ENCODE peak calls at places on chromosome 7, in six cellular contexts. J is HCT116, D is AG09319, E is lower leg skin, Z is fibroblast of the aortic adventitia, M is Caco-2. X is an unnamed sample.

GRCh38 chr7:82572195-82572880 is 128.8 kb upstream of the CACNA2D1 start:
- DNase-seq in M (peak), E (peak), D (peak), J (peak), Z (peak), X (peak)

GRCh38 chr7:32074787-32075570 is 4.8 kb upstream of the PDE1C start:
- DNase-seq in E (no peak), J (no peak), M (no peak), D (no peak), Z (no peak), X (no peak)

GRCh38 chr7:49885593-49886285 is 112.3 kb downstream of the VWC2 start:
- DNase-seq in Z (no peak), D (no peak), E (no peak), J (no peak), M (no peak), X (no peak)

GRCh38 chr7:120170849-120171248 is 102.1 kb upstream of the KCND2 start:
- DNase-seq in J (no peak), Z (peak), E (no peak), M (no peak), D (no peak), X (no peak)

GRCh38 chr7:124032369-124033092 is at the start of gene TMEM229A:
- DNase-seq in E (no peak), Z (peak), J (no peak), D (no peak), M (peak), X (peak)

GRCh38 chr7:120732256-120732655 is 125.7 kb downstream of the TSPAN12 start:
- DNase-seq in E (no peak), J (no peak), M (no peak), D (no peak), Z (peak), X (no peak)

GRCh38 chr7:24788956-24789576 is 31.8 kb upstream of the GSDME start:
- DNase-seq in E (no peak), D (no peak), M (no peak), Z (no peak), J (no peak), X (no peak)

GRCh38 chr7:117273325-117274292 is 49.2 kb downstream of the WNT2 start:
- DNase-seq in Z (no peak), J (no peak), E (no peak), D (no peak), M (no peak), X (no peak)

GRCh38 chr7:433558-433957 is 86.1 kb downstream of the PDGFA start:
- DNase-seq in E (no peak), Z (no peak), J (no peak), M (no peak), D (no peak), X (no peak)

GRCh38 chr7:72183835-72184234 is 228.3 kb downstream of the CALN1 start:
- DNase-seq in Z (no peak), D (no peak), E (no peak), J (peak), M (no peak), X (peak)

GRCh38 chr7:134174797-134175261 is 47.7 kb downstream of the LRGUK start:
- DNase-seq in D (peak), Z (peak), J (peak), E (no peak), M (no peak), X (no peak)

GRCh38 chr7:139867847-139868246 is 38.8 kb downstream of the TBXAS1 start:
- DNase-seq in Z (no peak), D (no peak), J (no peak), M (no peak), E (no peak), X (no peak)

GRCh38 chr7:10138087-10138854 is 835.4 kb upstream of the PHF14 start:
- DNase-seq in D (no peak), Z (no peak), E (no peak), M (no peak), J (no peak), X (no peak)

GRCh38 chr7:116780966-116781365 is 81.4 kb upstream of the CAPZA2 start:
- DNase-seq in D (no peak), M (peak), E (peak), Z (no peak), J (no peak), X (no peak)

GRCh38 chr7:137592232-137592896 is 248.8 kb upstream of the PTN start:
- DNase-seq in Z (peak), J (peak), D (no peak), E (no peak), M (peak), X (peak)
- TF ChIP-seq CTCF in Z (peak), J (peak), D (peak), E (no peak), M (peak), X (peak)

GRCh38 chr7:138738114-138738513 is 37.0 kb upstream of the SVOPL start:
- DNase-seq in D (no peak), J (no peak), Z (no peak), E (no peak), M (no peak), X (no peak)
- TF ChIP-seq CTCF in D (no peak), J (no peak), Z (no peak), E (no peak), M (no peak), X (no peak)

DNA sequence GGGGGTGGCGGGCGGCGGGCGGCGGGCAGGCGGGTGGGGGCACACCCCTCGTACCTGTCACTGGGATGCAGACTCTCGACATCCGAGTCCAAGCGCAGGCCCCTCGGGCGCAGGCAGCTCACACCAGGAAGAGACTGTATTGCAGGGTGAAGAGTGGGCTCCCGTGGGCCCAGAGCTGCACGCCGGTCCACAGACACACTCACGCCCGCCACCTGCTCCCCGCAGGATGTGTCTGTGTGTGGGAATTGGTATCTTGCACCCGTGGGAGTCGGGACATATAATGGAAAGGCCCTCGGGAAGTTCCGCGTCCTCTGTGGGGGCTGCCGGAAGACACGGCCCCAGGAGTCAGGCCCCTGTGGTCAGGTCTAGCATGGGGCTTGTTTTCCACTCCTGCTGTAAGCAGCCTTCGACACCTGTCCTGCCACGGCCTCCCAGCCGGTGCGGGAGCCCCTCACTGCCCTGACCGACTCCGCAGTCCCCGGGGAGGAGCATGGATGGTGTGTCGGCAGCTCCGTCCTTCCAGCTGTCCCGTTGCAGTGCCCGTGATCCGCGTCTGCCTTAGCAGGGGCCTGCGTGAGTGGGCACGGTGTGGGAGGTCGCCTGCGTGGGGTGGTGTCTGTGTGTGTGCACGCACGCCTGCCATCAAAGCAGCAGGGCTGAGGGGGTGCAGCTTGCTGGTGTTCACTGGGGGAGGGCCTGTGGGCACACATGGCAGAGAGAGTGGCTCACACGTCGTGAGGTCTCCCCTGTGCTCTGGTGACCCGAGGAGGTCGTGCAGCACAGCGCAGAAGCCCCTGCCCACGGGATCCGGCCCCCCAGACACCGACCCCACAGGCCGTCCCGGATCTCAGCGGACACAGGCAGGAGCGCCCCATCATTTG is 10.1 kb downstream of the MAFK start:
- DNase-seq in M (no peak), D (no peak), E (peak), J (no peak), Z (no peak), X (no peak)
- TF ChIP-seq CTCF in M (no peak), D (no peak), E (no peak), J (no peak), Z (no peak), X (no peak)

DNA sequence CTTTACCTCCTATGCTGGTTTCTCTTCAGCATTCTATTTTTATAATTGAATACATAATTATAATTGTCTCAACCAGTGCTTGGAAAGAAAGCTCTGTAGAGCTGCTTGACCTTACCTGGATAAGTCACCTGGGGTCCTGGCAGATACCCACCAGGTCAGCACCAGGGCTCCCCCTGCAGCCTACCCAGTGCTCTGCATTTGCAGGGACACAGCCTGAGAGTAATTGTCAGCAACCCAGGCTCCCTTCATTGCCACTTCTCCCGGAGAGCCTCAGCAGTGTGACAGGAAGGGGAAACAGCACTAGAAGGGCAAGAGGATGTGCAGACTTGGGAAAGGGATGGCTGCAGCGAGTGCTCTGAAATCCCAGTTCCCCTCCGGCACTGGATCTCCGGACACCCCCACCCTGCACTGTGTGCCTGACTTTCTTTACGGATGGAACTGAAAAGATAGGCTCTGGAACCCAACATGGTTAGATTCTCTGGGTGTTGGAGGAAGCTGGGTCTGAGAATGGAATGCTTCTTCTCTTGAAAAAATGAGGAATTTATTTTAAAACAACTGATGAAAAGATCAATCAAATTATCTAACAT is 11.4 kb upstream of the PAX4 start:
- DNase-seq in D (no peak), J (peak), M (peak), E (no peak), Z (no peak), X (peak)
- TF ChIP-seq CTCF in D (peak), J (peak), M (peak), E (no peak), Z (peak), X (peak)

DNA sequence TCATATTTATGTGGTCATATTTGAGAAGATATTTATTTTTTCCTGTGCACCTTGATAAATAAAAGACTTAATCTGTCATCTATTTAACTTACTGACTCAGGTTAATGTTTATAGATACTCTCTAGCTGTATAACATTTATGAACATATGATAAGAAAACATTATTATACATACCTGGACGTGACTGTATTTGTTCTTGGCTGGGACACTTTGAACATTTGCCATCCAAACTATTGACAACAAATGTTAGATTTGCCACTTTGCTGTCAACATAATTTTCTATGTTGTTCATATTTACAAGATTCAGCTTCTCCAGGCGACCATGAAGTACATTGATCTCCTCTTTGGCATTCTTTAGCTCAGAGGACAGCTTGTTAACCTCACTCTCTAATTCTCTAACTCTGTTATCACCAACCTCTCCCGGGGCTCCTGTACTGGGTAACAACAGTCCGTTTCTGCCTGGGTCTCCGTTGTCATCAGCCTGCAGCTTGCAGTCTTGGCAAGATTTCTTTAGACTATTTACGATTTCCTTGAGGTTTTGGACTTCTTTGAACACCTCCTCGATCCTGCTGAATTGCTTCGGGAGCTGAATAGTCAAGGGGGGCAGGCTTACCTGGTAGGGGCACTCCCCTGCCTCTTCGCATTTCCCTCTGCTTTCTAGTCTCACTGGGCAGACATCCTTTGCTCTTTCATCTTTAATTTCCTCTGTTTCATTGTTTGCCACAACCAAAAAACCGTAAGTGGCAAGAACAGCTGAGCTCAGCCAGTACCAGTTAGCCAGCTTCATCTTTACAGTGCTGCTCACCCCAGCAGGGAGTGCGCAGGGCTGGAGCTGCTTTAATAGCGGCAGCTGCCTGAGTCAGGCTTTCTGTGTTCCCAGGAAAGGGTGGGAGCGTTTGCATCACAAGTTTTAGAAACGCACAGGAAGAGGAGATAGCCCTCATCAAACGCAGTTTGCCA is at the start of gene FGL2:
- DNase-seq in Z (peak), M (no peak), J (no peak), D (no peak), E (peak), X (no peak)
- TF ChIP-seq CTCF in Z (no peak), M (no peak), J (no peak), D (no peak), E (no peak), X (no peak)

DNA sequence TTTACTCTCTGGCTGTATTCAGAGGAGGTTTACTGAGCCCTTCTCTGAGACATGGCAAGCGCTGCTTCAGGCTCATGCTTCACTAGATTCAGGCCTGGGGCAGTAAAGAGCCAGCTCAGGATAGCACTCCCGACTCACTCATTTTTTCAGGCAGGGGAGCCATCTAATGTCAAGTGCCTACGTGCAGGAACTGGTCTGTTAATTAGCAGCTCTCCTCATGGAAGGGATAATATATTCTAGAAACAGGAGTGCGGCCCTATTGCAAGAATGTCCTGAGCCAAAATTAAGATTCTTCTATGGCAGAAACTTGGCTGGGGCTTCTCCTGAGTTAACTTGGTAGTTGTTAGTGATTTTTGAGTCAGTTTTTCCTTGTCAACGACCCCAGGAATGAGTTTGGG is 111.3 kb downstream of the EGFR start:
- DNase-seq in J (no peak), E (no peak), Z (peak), M (no peak), D (no peak), X (no peak)
- TF ChIP-seq CTCF in J (no peak), E (no peak), Z (no peak), M (no peak), D (no peak), X (no peak)

DNA sequence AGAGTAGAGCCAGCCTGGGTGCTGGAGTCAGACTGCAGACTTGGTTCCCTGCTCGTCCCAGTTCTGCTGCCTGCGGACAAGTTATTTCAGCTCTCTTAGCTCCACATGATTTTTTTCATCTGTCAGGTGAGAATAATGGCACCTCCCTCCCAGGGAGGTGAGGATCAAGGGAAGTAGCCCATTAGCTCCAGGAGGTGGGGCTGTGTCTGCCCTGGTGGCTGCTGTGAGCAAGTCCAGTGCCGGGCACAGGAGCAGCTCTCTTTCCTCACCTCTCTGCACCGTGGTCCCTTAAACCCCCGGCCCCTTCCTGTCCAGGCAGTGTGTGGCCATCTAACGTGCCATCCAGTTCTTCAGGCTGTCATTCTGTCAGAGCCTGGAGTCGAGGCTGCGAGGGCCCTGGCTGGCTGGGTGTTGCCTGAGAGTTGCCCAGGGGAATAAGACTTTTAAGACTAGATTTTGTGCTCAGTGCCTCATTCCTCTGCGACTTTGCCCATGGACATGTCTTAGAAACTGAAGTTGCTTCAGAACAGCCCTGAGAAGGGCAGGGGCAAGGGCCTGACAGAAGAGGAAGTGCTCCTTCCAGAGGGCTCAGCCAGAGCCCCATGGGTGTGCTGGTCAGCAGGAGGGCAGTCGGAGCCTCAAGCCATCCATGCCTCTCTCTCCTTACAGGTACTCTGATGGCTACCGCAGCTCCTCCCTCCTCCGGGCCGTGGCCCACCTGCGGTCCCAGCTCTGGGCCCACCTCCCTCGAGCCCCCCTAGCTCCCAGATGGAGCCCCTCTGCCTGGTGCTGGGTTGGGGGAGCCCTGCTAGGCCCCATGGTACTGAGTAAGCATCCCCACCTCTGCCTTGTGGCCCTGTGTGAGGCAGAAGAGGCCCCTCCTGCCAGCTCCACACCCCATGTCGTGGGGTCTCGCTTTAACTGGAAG is 5.0 kb downstream of the ABCB8 start:
- DNase-seq in E (no peak), D (no peak), J (no peak), M (no peak), Z (no peak), X (no peak)
- TF ChIP-seq CTCF in E (no peak), D (no peak), J (no peak), M (peak), Z (no peak), X (no peak)

X was measured in neural crest cell.